ENCODE peak calls at places on chromosomes 11 and 22, in seven cellular contexts. One of them, this sample, is unnamed.
A peak's percentile ranks its signal among the peaks of the same experiment; 100 is the strongest.

GRCh38 chr11:112368402-112368801 is 107.7 kb upstream of the PLET1 start:
- DNase-seq in PC-3: peak; percentile 24
- DNase-seq in WERI-Rb-1: no peak
- DNase-seq in hepatocyte: peak; percentile 29
- DNase-seq in NT2/D1: no peak
- DNase-seq in fibroblast of mammary gland: no peak
- DNase-seq in tibial nerve: no peak
- DNase-seq in this sample: no peak

GRCh38 chr11:47163898-47164297 is 12.8 kb downstream of the ARFGAP2 start:
- DNase-seq in PC-3: no peak
- DNase-seq in WERI-Rb-1: no peak
- DNase-seq in hepatocyte: no peak
- DNase-seq in NT2/D1: no peak
- DNase-seq in fibroblast of mammary gland: no peak
- DNase-seq in tibial nerve: no peak
- DNase-seq in this sample: no peak

GRCh38 chr22:44545773-44546172 is 47.7 kb upstream of the RTL6 start:
- DNase-seq in PC-3: no peak
- DNase-seq in WERI-Rb-1: no peak
- DNase-seq in hepatocyte: peak; percentile 2
- DNase-seq in NT2/D1: no peak
- DNase-seq in fibroblast of mammary gland: no peak
- DNase-seq in tibial nerve: no peak
- DNase-seq in this sample: peak; percentile 41

GRCh38 chr22:44748524-44748923 is 3.9 kb upstream of the ARHGAP8 start:
- DNase-seq in PC-3: no peak
- DNase-seq in WERI-Rb-1: no peak
- DNase-seq in hepatocyte: no peak
- DNase-seq in NT2/D1: no peak
- DNase-seq in fibroblast of mammary gland: no peak
- DNase-seq in tibial nerve: no peak
- DNase-seq in this sample: peak; percentile 45

GRCh38 chr11:16791494-16791961 is 53.1 kb downstream of the C11orf58 start:
- DNase-seq in PC-3: peak; percentile 88
- DNase-seq in WERI-Rb-1: no peak
- DNase-seq in hepatocyte: peak; percentile 75
- DNase-seq in NT2/D1: no peak
- DNase-seq in fibroblast of mammary gland: peak; percentile 93
- DNase-seq in tibial nerve: peak; percentile 49
- DNase-seq in this sample: no peak

GRCh38 chr11:8259316-8259995 is 4.2 kb downstream of the LMO1 start:
- DNase-seq in PC-3: no peak
- DNase-seq in WERI-Rb-1: no peak
- DNase-seq in hepatocyte: no peak
- DNase-seq in NT2/D1: no peak
- DNase-seq in fibroblast of mammary gland: no peak
- DNase-seq in tibial nerve: no peak
- DNase-seq in this sample: no peak

GRCh38 chr11:120810251-120810650 is 213.7 kb upstream of the TBCEL start:
- DNase-seq in PC-3: no peak
- DNase-seq in WERI-Rb-1: no peak
- DNase-seq in hepatocyte: no peak
- DNase-seq in NT2/D1: no peak
- DNase-seq in fibroblast of mammary gland: peak; percentile 4
- DNase-seq in tibial nerve: no peak
- DNase-seq in this sample: no peak

GRCh38 chr11:12050470-12050891 is 42.1 kb upstream of the DKK3 start:
- DNase-seq in PC-3: no peak
- DNase-seq in WERI-Rb-1: no peak
- DNase-seq in hepatocyte: no peak
- DNase-seq in NT2/D1: no peak
- DNase-seq in fibroblast of mammary gland: no peak
- DNase-seq in tibial nerve: no peak
- DNase-seq in this sample: no peak

GRCh38 chr22:47299879-47300697 is 537.6 kb downstream of the TBC1D22A start:
- DNase-seq in PC-3: no peak
- DNase-seq in WERI-Rb-1: no peak
- DNase-seq in hepatocyte: no peak
- DNase-seq in NT2/D1: no peak
- DNase-seq in fibroblast of mammary gland: no peak
- DNase-seq in tibial nerve: no peak
- DNase-seq in this sample: no peak

GRCh38 chr11:2734181-2735052 is 34.6 kb upstream of the KCNQ1OT1 start:
- DNase-seq in PC-3: peak; percentile 39
- DNase-seq in WERI-Rb-1: no peak
- DNase-seq in hepatocyte: no peak
- DNase-seq in NT2/D1: no peak
- DNase-seq in fibroblast of mammary gland: no peak
- DNase-seq in tibial nerve: no peak
- DNase-seq in this sample: no peak

GRCh38 chr22:26502688-26503561 is 9.3 kb downstream of the TFIP11 start:
- DNase-seq in PC-3: peak; percentile 18
- DNase-seq in WERI-Rb-1: peak; percentile 49
- DNase-seq in hepatocyte: peak; percentile 48
- DNase-seq in NT2/D1: no peak
- DNase-seq in fibroblast of mammary gland: peak; percentile 50
- DNase-seq in tibial nerve: no peak
- DNase-seq in this sample: peak; percentile 88

GRCh38 chr11:122258446-122258994 is 142.5 kb upstream of the BLID start:
- DNase-seq in PC-3: no peak
- DNase-seq in WERI-Rb-1: no peak
- DNase-seq in hepatocyte: no peak
- DNase-seq in NT2/D1: no peak
- DNase-seq in fibroblast of mammary gland: no peak
- DNase-seq in tibial nerve: no peak
- DNase-seq in this sample: no peak

GRCh38 chr11:108870373-108871020 is 205.6 kb downstream of the DDX10 start:
- DNase-seq in PC-3: peak; percentile 48
- DNase-seq in WERI-Rb-1: no peak
- DNase-seq in hepatocyte: no peak
- DNase-seq in NT2/D1: no peak
- DNase-seq in fibroblast of mammary gland: peak; percentile 78
- DNase-seq in tibial nerve: no peak
- DNase-seq in this sample: no peak
- H3K4me3 ChIP-seq in PC-3: no peak overlapping the region
- H3K4me3 ChIP-seq in WERI-Rb-1: no peak overlapping the region
- H3K4me3 ChIP-seq in hepatocyte: no peak overlapping the region
- H3K4me3 ChIP-seq in NT2/D1: no peak overlapping the region
- H3K4me3 ChIP-seq in fibroblast of mammary gland: no peak overlapping the region
- H3K4me3 ChIP-seq in tibial nerve: no peak overlapping the region
- H3K4me3 ChIP-seq in this sample: no peak overlapping the region

DNA sequence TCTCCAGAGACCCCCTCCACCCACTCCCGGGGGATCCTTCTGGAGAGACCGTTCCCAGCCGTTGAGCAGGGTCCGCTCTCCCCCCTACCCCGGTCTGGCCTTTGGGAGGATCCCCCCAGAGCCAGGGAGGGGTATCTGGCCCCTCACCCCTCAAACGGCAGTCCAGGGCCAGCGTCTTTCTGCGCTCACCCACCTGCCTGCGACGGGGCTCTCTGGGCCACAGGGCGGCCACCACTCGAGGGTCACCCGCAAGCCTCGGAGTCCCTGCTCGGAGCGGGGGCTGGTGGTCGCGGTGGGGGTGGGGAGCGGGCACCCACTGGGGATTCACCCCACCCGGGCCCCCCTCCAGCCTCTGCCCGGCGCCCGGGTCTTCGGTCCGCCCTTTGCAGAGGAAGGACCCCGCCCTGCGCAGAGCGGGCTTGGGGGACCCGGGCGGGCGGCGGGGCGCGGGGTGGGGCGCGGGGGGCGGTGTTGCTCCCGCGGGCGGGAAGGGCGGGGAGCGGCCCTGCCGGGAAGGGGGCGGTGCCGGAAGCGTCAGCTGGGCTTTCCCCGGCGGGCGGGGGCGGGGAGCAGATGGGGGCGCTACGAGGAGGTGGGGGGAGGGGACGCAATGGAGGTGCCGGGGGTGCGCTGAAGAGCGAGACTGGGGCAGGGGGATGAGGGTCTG is 16.6 kb downstream of the CRELD2 start:
- DNase-seq in PC-3: no peak
- DNase-seq in WERI-Rb-1: peak; percentile 79
- DNase-seq in hepatocyte: peak; percentile 91
- DNase-seq in NT2/D1: no peak
- DNase-seq in fibroblast of mammary gland: peak; percentile 39
- DNase-seq in tibial nerve: peak; percentile 78
- DNase-seq in this sample: peak; percentile 80
- H3K4me3 ChIP-seq in PC-3: no peak overlapping the region
- H3K4me3 ChIP-seq in WERI-Rb-1: peak overlapping the region; percentile 42
- H3K4me3 ChIP-seq in hepatocyte: no peak overlapping the region
- H3K4me3 ChIP-seq in NT2/D1: peak overlapping the region; percentile 36
- H3K4me3 ChIP-seq in fibroblast of mammary gland: peak overlapping the region; percentile 41
- H3K4me3 ChIP-seq in tibial nerve: peak overlapping the region; percentile 39
- H3K4me3 ChIP-seq in this sample: no peak overlapping the region

DNA sequence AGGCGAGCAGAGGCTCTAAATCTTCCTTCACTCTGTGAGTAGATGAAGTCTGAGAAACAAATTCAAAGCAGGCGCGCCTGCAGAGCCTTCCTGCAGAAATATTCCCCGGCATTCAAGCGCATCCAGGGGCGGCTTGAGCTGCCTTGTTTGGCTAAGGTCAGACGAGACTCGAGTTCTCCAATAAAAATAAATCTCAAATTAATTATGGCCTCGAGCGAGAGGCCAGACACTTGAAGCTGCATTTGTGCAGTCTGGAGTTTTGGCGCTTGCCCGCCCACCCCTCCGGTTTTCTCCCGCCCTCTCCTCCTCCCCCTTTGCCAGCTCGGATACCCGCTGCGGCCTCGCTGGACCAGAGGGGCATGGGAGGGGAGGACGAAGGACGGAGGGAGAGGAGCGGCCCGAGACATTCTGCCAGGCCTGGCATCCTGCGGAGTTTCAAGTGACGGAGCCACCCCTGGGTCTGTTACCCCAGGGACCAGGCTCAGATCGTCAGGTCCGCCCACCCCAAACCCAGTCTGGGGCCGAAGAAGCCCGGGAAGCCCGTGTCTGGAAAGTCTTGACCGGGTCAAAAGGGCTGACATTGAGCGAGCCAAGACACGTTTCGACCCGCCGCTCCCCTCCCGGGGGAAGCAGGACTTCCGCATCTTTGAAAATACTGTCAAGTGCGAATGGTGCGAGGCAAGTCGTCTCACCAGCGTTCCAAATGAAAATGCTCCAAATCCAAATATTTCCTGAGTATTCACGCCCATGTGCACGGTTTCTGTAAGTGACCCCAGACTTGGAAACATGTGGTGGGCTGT is 3.7 kb upstream of the FLI1 start:
- DNase-seq in PC-3: no peak
- DNase-seq in WERI-Rb-1: no peak
- DNase-seq in hepatocyte: no peak
- DNase-seq in NT2/D1: no peak
- DNase-seq in fibroblast of mammary gland: no peak
- DNase-seq in tibial nerve: no peak
- DNase-seq in this sample: peak; percentile 76
- H3K4me3 ChIP-seq in PC-3: no peak overlapping the region
- H3K4me3 ChIP-seq in WERI-Rb-1: no peak overlapping the region
- H3K4me3 ChIP-seq in hepatocyte: no peak overlapping the region
- H3K4me3 ChIP-seq in NT2/D1: peak overlapping the region; percentile 15
- H3K4me3 ChIP-seq in fibroblast of mammary gland: no peak overlapping the region
- H3K4me3 ChIP-seq in tibial nerve: no peak overlapping the region
- H3K4me3 ChIP-seq in this sample: peak overlapping the region; percentile 68

GRCh38 chr11:64745219-64745522 is 1.2 kb upstream of the RASGRP2 start:
- DNase-seq in PC-3: no peak
- DNase-seq in WERI-Rb-1: no peak
- DNase-seq in hepatocyte: no peak
- DNase-seq in NT2/D1: no peak
- DNase-seq in fibroblast of mammary gland: no peak
- DNase-seq in tibial nerve: peak; percentile 41
- DNase-seq in this sample: peak; percentile 76
- H3K4me3 ChIP-seq in PC-3: no peak overlapping the region
- H3K4me3 ChIP-seq in WERI-Rb-1: peak overlapping the region; percentile 59
- H3K4me3 ChIP-seq in hepatocyte: no peak overlapping the region
- H3K4me3 ChIP-seq in NT2/D1: peak overlapping the region; percentile 53
- H3K4me3 ChIP-seq in fibroblast of mammary gland: peak overlapping the region; percentile 9
- H3K4me3 ChIP-seq in tibial nerve: peak overlapping the region; percentile 35
- H3K4me3 ChIP-seq in this sample: peak overlapping the region; percentile 45